ENCODE peak calls at places on chromosomes 3 and 15, in five cellular contexts. One of them, this sample, is unnamed. For H3K9me3, the result is how much of the 10 kb centered on the place peaks cover.

GRCh38 chr3:29758108-29759020 is 477.5 kb downstream of the RBMS3 start:
- DNase-seq in ovary: no peak
- DNase-seq in mucosa of descending colon: no peak
- DNase-seq in cardiac muscle cell: peak
- DNase-seq in A673: peak
- DNase-seq in this sample: no peak

GRCh38 chr3:87468938-87469337 is 192.6 kb upstream of the POU1F1 start:
- DNase-seq in A673: no peak
- DNase-seq in cardiac muscle cell: no peak
- DNase-seq in ovary: no peak
- DNase-seq in mucosa of descending colon: no peak
- DNase-seq in this sample: no peak

GRCh38 chr15:90038639-90039095 is 37.5 kb downstream of the ZNF710 start:
- DNase-seq in A673: no peak
- DNase-seq in ovary: no peak
- DNase-seq in mucosa of descending colon: peak
- DNase-seq in cardiac muscle cell: no peak
- DNase-seq in this sample: no peak

GRCh38 chr3:143590660-143591059 is 257.6 kb downstream of the SLC9A9 start:
- DNase-seq in mucosa of descending colon: no peak
- DNase-seq in A673: no peak
- DNase-seq in ovary: no peak
- DNase-seq in cardiac muscle cell: no peak
- DNase-seq in this sample: no peak

GRCh38 chr3:189781384-189781783 is 150.2 kb downstream of the TP63 start:
- DNase-seq in mucosa of descending colon: no peak
- DNase-seq in cardiac muscle cell: no peak
- DNase-seq in ovary: no peak
- DNase-seq in A673: no peak
- DNase-seq in this sample: no peak

GRCh38 chr3:172065967-172066762 is 26.8 kb downstream of the FNDC3B start:
- DNase-seq in A673: no peak
- DNase-seq in ovary: no peak
- DNase-seq in mucosa of descending colon: no peak
- DNase-seq in cardiac muscle cell: peak
- DNase-seq in this sample: no peak

GRCh38 chr3:126672741-126673140 is 17.8 kb upstream of the TXNRD3 start:
- DNase-seq in mucosa of descending colon: no peak
- DNase-seq in A673: no peak
- DNase-seq in ovary: no peak
- DNase-seq in cardiac muscle cell: no peak
- DNase-seq in this sample: no peak

GRCh38 chr3:11642455-11643162 is 1.1 kb downstream of the VGLL4 start:
- DNase-seq in cardiac muscle cell: peak
- DNase-seq in mucosa of descending colon: peak
- DNase-seq in ovary: peak
- DNase-seq in A673: peak
- DNase-seq in this sample: peak

GRCh38 chr3:153290278-153291015 is 128.4 kb downstream of the RAP2B start:
- DNase-seq in ovary: no peak
- DNase-seq in cardiac muscle cell: no peak
- DNase-seq in mucosa of descending colon: no peak
- DNase-seq in A673: no peak
- DNase-seq in this sample: peak

GRCh38 chr3:42501681-42502428 is 588 bp upstream of the VIPR1 start:
- DNase-seq in cardiac muscle cell: peak
- DNase-seq in A673: peak
- DNase-seq in ovary: no peak
- DNase-seq in mucosa of descending colon: peak
- DNase-seq in this sample: peak

GRCh38 chr15:68652141-68652540 is 73.3 kb downstream of the CORO2B start:
- DNase-seq in mucosa of descending colon: no peak
- DNase-seq in ovary: no peak
- DNase-seq in cardiac muscle cell: no peak
- DNase-seq in A673: peak
- DNase-seq in this sample: no peak

GRCh38 chr3:45950686-45951600 is 7.7 kb downstream of the CXCR6 start:
- DNase-seq in cardiac muscle cell: no peak
- DNase-seq in ovary: no peak
- DNase-seq in A673: no peak
- DNase-seq in mucosa of descending colon: no peak
- DNase-seq in this sample: no peak

GRCh38 chr3:141656771-141657170 is 81.3 kb upstream of the RNF7 start:
- DNase-seq in mucosa of descending colon: no peak
- DNase-seq in cardiac muscle cell: peak
- DNase-seq in A673: peak
- DNase-seq in ovary: no peak
- DNase-seq in this sample: no peak

GRCh38 chr3:17307482-17307881 is 422.7 kb downstream of the PLCL2 start:
- DNase-seq in A673: no peak
- DNase-seq in cardiac muscle cell: peak
- DNase-seq in ovary: no peak
- DNase-seq in mucosa of descending colon: no peak
- DNase-seq in this sample: no peak

GRCh38 chr3:23944861-23945652 is at the start of gene NR1D2:
- DNase-seq in A673: peak
- DNase-seq in ovary: peak
- DNase-seq in cardiac muscle cell: peak
- DNase-seq in mucosa of descending colon: peak
- DNase-seq in this sample: peak

GRCh38 chr15:71109130-71109529 is 6.1 kb upstream of the THSD4 start:
- DNase-seq in mucosa of descending colon: no peak
- DNase-seq in cardiac muscle cell: peak
- DNase-seq in A673: no peak
- DNase-seq in ovary: no peak
- DNase-seq in this sample: no peak

GRCh38 chr3:34012102-34012461 is 213.7 kb downstream of the PDCD6IP start:
- DNase-seq in mucosa of descending colon: no peak
- DNase-seq in cardiac muscle cell: peak
- DNase-seq in A673: peak
- DNase-seq in ovary: no peak
- DNase-seq in this sample: peak

GRCh38 chr15:49901867-49902775 is 216.9 kb downstream of the ATP8B4 start:
- DNase-seq in ovary: no peak
- DNase-seq in mucosa of descending colon: no peak
- DNase-seq in A673: no peak
- DNase-seq in cardiac muscle cell: peak
- DNase-seq in this sample: no peak

GRCh38 chr15:31162721-31163510 is 61.4 kb upstream of the TRPM1 start:
- DNase-seq in ovary: no peak
- DNase-seq in A673: no peak
- DNase-seq in cardiac muscle cell: no peak
- DNase-seq in mucosa of descending colon: no peak
- DNase-seq in this sample: peak

GRCh38 chr15:54347082-54347827 is 369.0 kb downstream of the UNC13C start:
- DNase-seq in mucosa of descending colon: no peak
- DNase-seq in ovary: no peak
- DNase-seq in cardiac muscle cell: no peak
- DNase-seq in A673: no peak
- DNase-seq in this sample: no peak

GRCh38 chr15:52233405-52233804 is 42.2 kb upstream of the GNB5 start:
- DNase-seq in mucosa of descending colon: no peak
- DNase-seq in ovary: no peak
- DNase-seq in cardiac muscle cell: no peak
- DNase-seq in A673: no peak
- DNase-seq in this sample: no peak

GRCh38 chr15:21260966-21261395 is 179.3 kb downstream of the POTEB3 start:
- DNase-seq in cardiac muscle cell: no peak
- DNase-seq in A673: peak
- DNase-seq in ovary: peak
- DNase-seq in mucosa of descending colon: peak
- DNase-seq in this sample: peak

DNA sequence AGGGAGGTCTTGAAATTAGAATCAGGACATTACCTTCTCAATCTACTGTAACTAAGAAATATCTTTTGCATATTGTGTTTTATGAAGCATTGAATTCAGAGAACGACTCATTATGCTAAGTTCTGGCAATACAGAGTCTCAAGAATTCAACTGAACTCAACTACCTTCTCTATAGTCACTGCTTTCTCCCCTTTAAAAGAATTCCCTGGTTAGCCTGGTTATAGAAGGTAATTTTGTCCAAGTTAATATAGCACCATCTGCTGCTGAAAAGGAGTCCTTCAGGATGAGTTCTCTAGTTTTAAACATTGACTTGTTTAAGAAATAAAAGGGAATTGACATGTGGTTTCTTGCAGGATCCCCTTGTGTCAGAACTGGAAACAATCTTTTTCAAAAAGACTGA is 60.2 kb downstream of the IL16 start:
- DNase-seq in ovary: no peak
- DNase-seq in A673: peak
- DNase-seq in mucosa of descending colon: no peak
- DNase-seq in cardiac muscle cell: peak
- DNase-seq in this sample: no peak
- TF ChIP-seq CTCF in ovary: peak
- TF ChIP-seq CTCF in A673: peak
- TF ChIP-seq CTCF in mucosa of descending colon: no peak
- TF ChIP-seq CTCF in cardiac muscle cell: peak
- TF ChIP-seq CTCF in this sample: no peak

DNA sequence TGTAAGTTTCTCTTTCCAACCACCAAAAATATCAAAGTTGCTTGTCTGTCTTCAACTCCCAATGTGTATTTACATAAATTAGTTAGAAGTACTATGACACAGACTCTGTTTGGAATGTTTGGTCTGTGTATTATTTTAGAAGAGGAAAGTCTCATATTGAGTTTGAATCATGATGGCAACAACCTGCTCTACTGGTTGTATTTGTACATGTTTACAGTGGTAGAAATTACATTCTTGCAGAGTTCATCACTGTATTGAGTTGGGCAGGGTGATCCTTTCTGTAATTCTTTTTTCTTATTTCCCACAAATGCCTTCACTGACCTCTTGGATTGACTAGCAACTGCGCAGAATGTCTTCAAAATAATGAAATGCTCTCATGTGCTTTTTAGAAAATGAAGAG is 149.6 kb downstream of the CHL1 start:
- DNase-seq in mucosa of descending colon: no peak
- DNase-seq in cardiac muscle cell: no peak
- DNase-seq in A673: no peak
- DNase-seq in ovary: no peak
- DNase-seq in this sample: no peak
- H3K9me3 ChIP-seq in mucosa of descending colon: under half
- H3K9me3 ChIP-seq in cardiac muscle cell: under half
- H3K9me3 ChIP-seq in A673: under half
- H3K9me3 ChIP-seq in ovary: under half
- H3K9me3 ChIP-seq in this sample: under half

GRCh38 chr3:197775317-197775716 is 15.7 kb upstream of the LRCH3 start:
- DNase-seq in mucosa of descending colon: no peak
- DNase-seq in cardiac muscle cell: no peak
- DNase-seq in ovary: no peak
- DNase-seq in A673: peak
- DNase-seq in this sample: no peak
- TF ChIP-seq CTCF in mucosa of descending colon: no peak
- TF ChIP-seq CTCF in cardiac muscle cell: no peak
- TF ChIP-seq CTCF in ovary: no peak
- TF ChIP-seq CTCF in A673: no peak
- TF ChIP-seq CTCF in this sample: no peak

DNA sequence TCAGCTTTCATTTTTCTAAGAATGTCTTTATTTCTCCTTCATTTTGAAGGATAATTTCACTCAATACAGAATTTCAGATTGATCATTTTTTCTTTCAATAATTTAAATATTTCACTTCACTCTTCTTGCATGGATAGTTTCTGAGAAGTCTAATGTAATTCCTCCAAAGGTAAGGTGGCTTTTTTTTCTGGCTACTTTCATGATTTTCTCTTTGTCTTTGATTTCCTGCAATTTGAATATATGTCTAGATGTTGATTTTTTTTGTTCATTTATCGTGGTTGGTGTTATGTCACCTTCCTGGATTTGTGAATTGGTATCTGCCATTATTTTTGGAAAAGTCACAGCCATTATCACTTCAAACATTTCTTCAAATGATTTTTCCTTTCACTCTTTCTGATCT is 14.6 kb upstream of the MCF2L2 start:
- DNase-seq in A673: no peak
- DNase-seq in ovary: no peak
- DNase-seq in mucosa of descending colon: no peak
- DNase-seq in cardiac muscle cell: no peak
- DNase-seq in this sample: no peak
- H3K9me3 ChIP-seq in A673: under half
- H3K9me3 ChIP-seq in ovary: under half
- H3K9me3 ChIP-seq in mucosa of descending colon: under half
- H3K9me3 ChIP-seq in cardiac muscle cell: under half
- H3K9me3 ChIP-seq in this sample: under half

GRCh38 chr3:129651316-129652202 is 45.1 kb upstream of the PLXND1 start:
- DNase-seq in cardiac muscle cell: peak
- DNase-seq in A673: peak
- DNase-seq in mucosa of descending colon: peak
- DNase-seq in ovary: peak
- DNase-seq in this sample: no peak
- TF ChIP-seq CTCF in cardiac muscle cell: no peak
- TF ChIP-seq CTCF in A673: peak
- TF ChIP-seq CTCF in mucosa of descending colon: no peak
- TF ChIP-seq CTCF in ovary: no peak
- TF ChIP-seq CTCF in this sample: no peak

GRCh38 chr3:82378370-82378769 is 616.9 kb upstream of the GBE1 start:
- DNase-seq in A673: no peak
- DNase-seq in ovary: no peak
- DNase-seq in cardiac muscle cell: no peak
- DNase-seq in mucosa of descending colon: no peak
- DNase-seq in this sample: no peak
- H3K9me3 ChIP-seq in A673: half or more
- H3K9me3 ChIP-seq in ovary: under half
- H3K9me3 ChIP-seq in cardiac muscle cell: under half
- H3K9me3 ChIP-seq in mucosa of descending colon: half or more
- H3K9me3 ChIP-seq in this sample: under half